ENCODE peak calls at places on chromosomes 16 and 17, in seven cellular contexts. G is H9; E is IMR-90; C is stimulated activated CD8-positive, alpha-beta memory T cell treated with anti-CD3 and anti-CD28 coated beads, Interleukin-7, amount 100 ng/mL, for 24 hours; Z is stimulated activated CD4-positive, alpha-beta T cell treated with anti-CD3 and anti-CD28 coated beads, Interleukin-15, amount 100 ng/mL, for 24 hours; L is WTC11; O is NCI-H69. A is an unnamed sample.

GRCh38 chr16:51149721-51150158 is 1.3 kb downstream of the SALL1 start:
- DNase-seq in G (no peak), E (no peak), C (no peak), Z (no peak), L (no peak), O (no peak), A (no peak)

GRCh38 chr17:13518271-13519000 is 83.3 kb downstream of the HS3ST3A1 start:
- DNase-seq in G (no peak), E (peak), C (no peak), Z (no peak), L (no peak), O (no peak), A (no peak)

GRCh38 chr17:76684756-76685155 is 26.0 kb downstream of the MXRA7 start:
- DNase-seq in G (no peak), E (no peak), C (no peak), Z (no peak), L (no peak), O (no peak), A (no peak)

GRCh38 chr17:36601303-36602029 is at the start of gene MRM1:
- DNase-seq in G (peak), E (peak), C (peak), Z (peak), L (peak), O (peak), A (peak)

GRCh38 chr17:27217631-27218030 is 76.3 kb upstream of the WSB1 start:
- DNase-seq in G (no peak), E (no peak), C (no peak), Z (no peak), L (no peak), O (no peak), A (no peak)

GRCh38 chr17:74435775-74436359 is 4.0 kb downstream of the GPRC5C start:
- DNase-seq in G (no peak), E (no peak), C (no peak), Z (no peak), L (no peak), O (peak), A (no peak)

GRCh38 chr17:21279198-21279535 is 5.3 kb upstream of the MAP2K3 start:
- DNase-seq in G (no peak), E (no peak), C (no peak), Z (no peak), L (no peak), O (no peak), A (no peak)

GRCh38 chr16:77700846-77701245 is 21.5 kb upstream of the NUDT7 start:
- DNase-seq in G (no peak), E (no peak), C (no peak), Z (no peak), L (no peak), O (no peak), A (no peak)

GRCh38 chr17:6894206-6894528 is 62.6 kb upstream of the TEKT1 start:
- DNase-seq in G (peak), E (no peak), C (no peak), Z (peak), L (peak), O (no peak), A (no peak)

GRCh38 chr17:81601525-81602120 is 35.3 kb downstream of the NPLOC4 start:
- DNase-seq in G (peak), E (peak), C (no peak), Z (peak), L (peak), O (peak), A (peak)

GRCh38 chr17:39823407-39824054 is 40.6 kb downstream of the IKZF3 start:
- DNase-seq in G (no peak), E (no peak), C (no peak), Z (no peak), L (no peak), O (no peak), A (no peak)

GRCh38 chr17:13244511-13244910 is 226.7 kb upstream of the ELAC2 start:
- DNase-seq in G (no peak), E (no peak), C (no peak), Z (no peak), L (no peak), O (no peak), A (no peak)

GRCh38 chr16:53511403-53512280 is 8.6 kb upstream of the AKTIP start:
- DNase-seq in G (no peak), E (no peak), C (no peak), Z (no peak), L (no peak), O (peak), A (no peak)

GRCh38 chr16:73126453-73126853 is 78.5 kb upstream of the ZFHX3 start:
- DNase-seq in G (no peak), E (peak), C (no peak), Z (no peak), L (no peak), O (no peak), A (no peak)

GRCh38 chr17:82689077-82689476 is 9.4 kb downstream of the RAB40B start:
- DNase-seq in G (no peak), E (no peak), C (no peak), Z (no peak), L (no peak), O (no peak), A (no peak)